ENCODE peak calls at places on chromosome 15, in five cellular contexts. D is memory B cell; J is activated naive CD4-positive, alpha-beta T cell treated with anti-CD3 and anti-CD28 coated beads, Interleukin-2, amount 50 U/mL, for 72 hours; Q is stimulated activated naive CD8-positive, alpha-beta T cell treated with anti-CD3 and anti-CD28 coated beads, Interleukin-15, Interleukin-2, amounts not matched to agents 100 U/mL and 50 U/mL, for 24 hours; V is activated CD8-positive, alpha-beta memory T cell treated with anti-CD3 and anti-CD28 coated beads, Interleukin-2, amount 10 ng/mL, durations not matched to agents 7 days and 5 days. N is an unnamed sample.

GRCh38 chr15:74044267-74045110 is 37.9 kb downstream of the GOLGA6A start:
- ATAC-seq in D (no peak), V (no peak), Q (no peak), J (no peak), N (peak)

GRCh38 chr15:69544349-69545113 is 91.9 kb downstream of the RPLP1 start:
- ATAC-seq in J (no peak), D (no peak), V (no peak), Q (no peak), N (no peak)

GRCh38 chr15:93826798-93827197 is 404.6 kb upstream of the MCTP2 start:
- ATAC-seq in V (no peak), J (no peak), D (no peak), Q (no peak), N (peak)

GRCh38 chr15:90419202-90419601 is 31.2 kb downstream of the IQGAP1 start:
- ATAC-seq in V (peak), D (no peak), J (peak), Q (peak), N (no peak)

GRCh38 chr15:70748281-70748747 is 15.0 kb downstream of the UACA start:
- ATAC-seq in D (no peak), Q (no peak), V (no peak), J (no peak), N (peak)

GRCh38 chr15:79078763-79079395 is 11.7 kb downstream of the RASGRF1 start:
- ATAC-seq in J (no peak), V (no peak), D (peak), Q (no peak), N (no peak)

GRCh38 chr15:55846108-55846707 is 103.3 kb upstream of the PRTG start:
- ATAC-seq in J (peak), Q (no peak), D (peak), V (peak), N (peak)

GRCh38 chr15:27902680-27903385 is 196.3 kb downstream of the OCA2 start:
- ATAC-seq in Q (no peak), J (no peak), D (no peak), V (no peak), N (no peak)

GRCh38 chr15:39643747-39644520 is 63.1 kb downstream of the THBS1 start:
- ATAC-seq in D (no peak), Q (peak), J (peak), V (no peak), N (no peak)

GRCh38 chr15:57640935-57641682 is 49.4 kb downstream of the MYZAP start:
- ATAC-seq in Q (peak), V (peak), J (peak), D (peak), N (no peak)

GRCh38 chr15:78791357-78791756 is 19.9 kb downstream of the ADAMTS7 start:
- ATAC-seq in J (no peak), D (no peak), Q (no peak), V (no peak), N (no peak)

GRCh38 chr15:39358441-39359041 is 222.3 kb upstream of the THBS1 start:
- ATAC-seq in V (no peak), Q (no peak), D (no peak), J (peak), N (peak)

GRCh38 chr15:98071786-98072185 is 111.3 kb downstream of the ARRDC4 start:
- ATAC-seq in V (no peak), D (no peak), Q (no peak), J (no peak), N (no peak)

GRCh38 chr15:78000089-78000926 is 77.2 kb downstream of the TBC1D2B start:
- ATAC-seq in J (peak), Q (peak), D (peak), V (peak), N (peak)

GRCh38 chr15:85142324-85142723 is 160.7 kb downstream of the PDE8A start:
- ATAC-seq in Q (no peak), D (no peak), J (no peak), V (no peak), N (no peak)

GRCh38 chr15:65254237-65254820 is 32.4 kb downstream of the PARP16 start:
- ATAC-seq in J (no peak), D (no peak), V (no peak), Q (no peak), N (no peak)

GRCh38 chr15:38736686-38737085 is 172.1 kb upstream of the RASGRP1 start:
- ATAC-seq in D (no peak), J (no peak), Q (no peak), V (no peak), N (no peak)

GRCh38 chr15:70715840-70716510 is 47.4 kb downstream of the UACA start:
- ATAC-seq in Q (no peak), V (no peak), J (no peak), D (no peak), N (no peak)